ENCODE peak calls at places on chromosome X, in nine cellular contexts. P, N, L, Z, S, B, D, O and V are unnamed samples.

GRCh38 chrX:150303386-150304097 is 59.6 kb upstream of the MAMLD1 start:
- DNase-seq in Z (no peak), L (no peak), O (peak; percentile 67), N (no peak), D (no peak), P (no peak), S (no peak), B (no peak), V (no peak)

GRCh38 chrX:373641-374471 is 12.9 kb downstream of the PPP2R3B start:
- DNase-seq in O (no peak), D (no peak), Z (no peak), N (no peak), B (peak; percentile 85), S (peak; percentile 31), L (no peak), P (peak; percentile 35), V (no peak)

GRCh38 chrX:41005445-41005992 is 79.7 kb upstream of the USP9X start:
- DNase-seq in N (no peak), D (no peak), O (no peak), S (no peak), Z (no peak), B (peak; percentile 80), P (no peak), L (no peak), V (no peak)

GRCh38 chrX:23317799-23318724 is 16.6 kb upstream of the PTCHD1 start:
- DNase-seq in P (peak; percentile 56), B (peak; percentile 88), N (no peak), S (peak; percentile 11), D (no peak), Z (no peak), L (no peak), O (peak; percentile 38), V (peak; percentile 57)

GRCh38 chrX:24969812-24970211 is 46.0 kb downstream of the ARX start:
- DNase-seq in B (no peak), O (no peak), Z (no peak), N (no peak), L (no peak), D (no peak), S (no peak), P (no peak), V (no peak)

GRCh38 chrX:41238543-41238942 is 95.4 kb upstream of the DDX3X start:
- DNase-seq in P (no peak), Z (no peak), N (no peak), S (peak; percentile 67), O (peak; percentile 60), L (no peak), D (no peak), B (no peak), V (no peak)

GRCh38 chrX:1466971-1467561 is 14.4 kb upstream of the ASMTL start:
- DNase-seq in O (no peak), P (no peak), L (no peak), N (no peak), B (peak; percentile 47), D (no peak), Z (peak; percentile 38), S (no peak), V (peak; percentile 68)

GRCh38 chrX:37302569-37302968 is 46.6 kb upstream of the PRRG1 start:
- DNase-seq in N (no peak), D (no peak), P (no peak), B (peak; percentile 71), O (peak; percentile 52), L (no peak), Z (no peak), S (peak; percentile 49), V (no peak)

GRCh38 chrX:2888309-2888708 is 40.8 kb downstream of the ARSD start:
- DNase-seq in N (no peak), L (no peak), Z (no peak), O (no peak), S (no peak), P (no peak), B (no peak), D (no peak), V (no peak)

GRCh38 chrX:68429216-68429615 is 4.1 kb downstream of the OPHN1 start:
- DNase-seq in O (peak; percentile 77), Z (no peak), B (no peak), P (no peak), S (peak; percentile 66), D (no peak), N (no peak), L (no peak), V (no peak)

GRCh38 chrX:106415276-106415895 is 196.4 kb upstream of the RADX start:
- DNase-seq in P (no peak), D (no peak), L (no peak), B (peak; percentile 50), N (no peak), Z (no peak), S (peak; percentile 36), O (peak; percentile 50), V (peak; percentile 21)

GRCh38 chrX:13059676-13060499 is 15.5 kb upstream of the FAM9C start:
- DNase-seq in N (no peak), P (no peak), S (peak; percentile 49), Z (no peak), O (peak; percentile 90), B (no peak), D (no peak), L (no peak), V (no peak)

DNA sequence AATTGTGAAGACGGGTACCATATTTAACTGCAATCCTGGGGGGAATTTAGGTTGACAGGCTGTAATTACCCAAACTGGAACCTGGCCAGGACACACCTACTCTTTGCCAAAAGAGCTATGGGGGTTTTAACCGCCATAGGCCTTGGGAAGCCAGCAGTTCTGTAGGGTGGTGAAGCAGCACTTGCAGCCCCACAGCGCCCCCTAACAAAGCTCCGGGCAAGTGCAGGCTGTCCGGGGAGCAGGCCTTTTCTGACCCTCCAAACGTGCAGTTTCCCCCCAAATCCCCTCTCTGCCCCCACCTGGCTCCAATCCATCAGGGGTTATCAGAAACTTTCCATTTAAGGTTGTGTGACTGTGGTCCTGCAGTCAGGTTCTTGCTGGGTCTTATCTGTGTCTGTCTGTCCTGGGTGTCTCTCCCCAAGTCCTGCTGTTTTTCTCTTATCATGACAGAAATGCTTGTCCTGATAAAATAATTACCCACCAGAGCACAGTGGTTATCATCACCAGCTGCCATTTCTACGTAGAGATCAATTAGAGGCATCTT is 350.9 kb downstream of the MID1IP1 start:
- DNase-seq in D (no peak), N (no peak), P (peak; percentile 66), Z (peak; percentile 61), O (peak; percentile 33), B (peak; percentile 94), S (peak; percentile 11), L (no peak), V (peak; percentile 46)
- TF ChIP-seq CTCF in D (peak; percentile 43), N (peak; percentile 32), P (peak; percentile 69), Z (peak; percentile 24), O (peak; percentile 64), B (peak; percentile 79), S (peak; percentile 55), L (peak; percentile 27), V (peak; percentile 49)

GRCh38 chrX:95346854-95347253 is 1337.8 kb upstream of the DIAPH2 start:
- DNase-seq in O (peak; percentile 17), S (peak; percentile 23), D (no peak), P (no peak), N (no peak), B (no peak), L (no peak), Z (no peak), V (no peak)
- TF ChIP-seq CTCF in O (peak; percentile 56), S (no peak), D (peak; percentile 7), P (peak; percentile 77), N (no peak), B (peak; percentile 71), L (no peak), Z (no peak), V (peak; percentile 7)

GRCh38 chrX:54788446-54788845 is 9.6 kb downstream of the ITIH6 start:
- DNase-seq in O (no peak), Z (no peak), B (no peak), S (no peak), P (no peak), N (no peak), D (no peak), L (no peak), V (no peak)

GRCh38 chrX:54786972-54787371 is 11.1 kb downstream of the ITIH6 start:
- DNase-seq in P (no peak), L (no peak), O (peak; percentile 53), S (peak; percentile 1), B (peak; percentile 77), N (no peak), Z (peak; percentile 39), D (no peak), V (peak; percentile 22)

GRCh38 chrX:54785901-54786300 is 12.2 kb downstream of the ITIH6 start:
- DNase-seq in Z (no peak), P (no peak), D (no peak), S (peak; percentile 14), B (peak; percentile 78), L (no peak), O (peak; percentile 7), N (no peak), V (peak; percentile 17)
- TF ChIP-seq CTCF in Z (no peak), P (peak; percentile 32), D (no peak), S (peak; percentile 13), B (peak; percentile 67), L (no peak), O (peak; percentile 28), N (no peak), V (peak; percentile 13)

GRCh38 chrX:11562570-11562969 is 103.2 kb downstream of the ARHGAP6 start:
- DNase-seq in L (no peak), O (no peak), D (no peak), P (no peak), N (no peak), S (no peak), Z (no peak), B (no peak), V (no peak)

GRCh38 chrX:11557120-11557519 is 108.6 kb downstream of the ARHGAP6 start:
- DNase-seq in O (peak; percentile 88), P (no peak), Z (no peak), N (no peak), L (no peak), S (peak; percentile 76), B (no peak), D (no peak), V (no peak)

GRCh38 chrX:11553594-11553993 is 112.1 kb downstream of the ARHGAP6 start:
- DNase-seq in B (no peak), Z (no peak), D (no peak), O (no peak), S (no peak), L (no peak), N (no peak), P (no peak), V (no peak)

GRCh38 chrX:11555759-11556158 is 110.0 kb downstream of the ARHGAP6 start:
- DNase-seq in O (peak; percentile 26), N (no peak), L (no peak), P (no peak), S (peak; percentile 56), B (no peak), D (no peak), Z (no peak), V (no peak)

DNA sequence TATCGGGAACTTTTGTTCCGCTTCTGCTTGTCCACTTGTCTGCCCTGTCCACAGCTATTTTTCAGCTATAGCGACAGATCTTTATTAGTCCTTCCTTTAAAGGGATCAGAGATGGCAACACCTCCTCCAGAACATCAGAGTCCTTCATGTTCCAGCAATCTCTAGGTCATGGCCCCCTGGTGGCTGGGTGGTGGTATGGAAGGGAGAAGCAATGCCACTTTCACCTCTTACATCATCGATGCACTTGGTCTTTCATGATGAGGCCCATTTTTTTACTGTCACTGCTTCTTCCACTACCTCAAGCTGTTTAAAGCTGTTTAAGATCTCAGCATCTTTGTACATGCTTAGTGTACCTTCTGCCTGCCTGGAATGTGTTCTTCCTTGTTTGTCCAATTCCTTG is 106.7 kb downstream of the ARHGAP6 start:
- DNase-seq in O (peak; percentile 40), P (no peak), B (peak; percentile 69), S (peak; percentile 27), N (peak; percentile 0), D (no peak), L (no peak), Z (peak; percentile 29), V (peak; percentile 24)
- TF ChIP-seq CTCF in O (peak; percentile 59), P (peak; percentile 49), B (peak; percentile 71), S (peak; percentile 38), N (peak; percentile 35), D (no peak), L (no peak), Z (peak; percentile 10), V (no peak)